ENCODE peak calls at places on chromosomes 12 and 14, in six cellular contexts. Q, S, Z, H, X and K are unnamed samples. For H3K4me1, the result is how much of the 10 kb centered on the place peaks cover.

GRCh38 chr12:68378859-68379628 is 46.9 kb upstream of the MDM1 start:
- DNase-seq in Q (peak), S (no peak), Z (no peak), H (no peak), X (no peak), K (peak)

GRCh38 chr12:48997719-48998496 is 1.3 kb downstream of the DDN start:
- DNase-seq in Q (no peak), S (no peak), Z (no peak), H (no peak), X (peak), K (peak)

GRCh38 chr14:100306506-100307214 is 416 bp upstream of the SLC25A29 start:
- DNase-seq in Q (peak), S (peak), Z (peak), H (peak), X (peak), K (peak)

GRCh38 chr14:62206456-62206855 is 444.2 kb downstream of the SNAPC1 start:
- DNase-seq in Q (no peak), S (no peak), Z (peak), H (no peak), X (no peak), K (no peak)

GRCh38 chr12:125533434-125534029 is 468.3 kb downstream of the AACS start:
- DNase-seq in Q (no peak), S (no peak), Z (peak), H (no peak), X (peak), K (peak)

GRCh38 chr12:132309162-132310086 is 20.0 kb downstream of the GALNT9 start:
- DNase-seq in Q (no peak), S (no peak), Z (no peak), H (no peak), X (peak), K (no peak)

GRCh38 chr12:131357152-131357747 is 353.6 kb upstream of the SFSWAP start:
- DNase-seq in Q (no peak), S (no peak), Z (no peak), H (no peak), X (no peak), K (no peak)

GRCh38 chr14:100539766-100540140 is 47.5 kb downstream of the BEGAIN start:
- DNase-seq in Q (no peak), S (no peak), Z (no peak), H (peak), X (no peak), K (no peak)

GRCh38 chr12:4849024-4849594 is 60.6 kb upstream of the KCNA1 start:
- DNase-seq in Q (no peak), S (no peak), Z (peak), H (no peak), X (no peak), K (peak)

GRCh38 chr12:47236109-47236714 is 156.5 kb upstream of the AMIGO2 start:
- DNase-seq in Q (no peak), S (no peak), Z (peak), H (no peak), X (no peak), K (no peak)

GRCh38 chr14:92744198-92744597 is 4.2 kb downstream of the LGMN start:
- DNase-seq in Q (no peak), S (no peak), Z (no peak), H (no peak), X (no peak), K (no peak)

GRCh38 chr14:33229269-33229924 is 290.7 kb downstream of the NPAS3 start:
- DNase-seq in Q (no peak), S (no peak), Z (peak), H (no peak), X (no peak), K (no peak)

GRCh38 chr12:75816892-75817291 is 214.7 kb downstream of the PHLDA1 start:
- DNase-seq in Q (no peak), S (no peak), Z (peak), H (no peak), X (no peak), K (no peak)

GRCh38 chr14:52918486-52918885 is 32.4 kb downstream of the FERMT2 start:
- DNase-seq in Q (no peak), S (no peak), Z (peak), H (no peak), X (no peak), K (no peak)

GRCh38 chr12:40055227-40055579 is 50.7 kb downstream of the SLC2A13 start:
- DNase-seq in Q (no peak), S (no peak), Z (peak), H (no peak), X (no peak), K (no peak)

GRCh38 chr14:95008445-95009217 is 148.7 kb downstream of the DICER1 start:
- DNase-seq in Q (no peak), S (no peak), Z (no peak), H (no peak), X (no peak), K (no peak)

GRCh38 chr14:35229495-35230089 is 62.6 kb upstream of the PSMA6 start:
- DNase-seq in Q (no peak), S (no peak), Z (no peak), H (no peak), X (no peak), K (no peak)

GRCh38 chr14:55553791-55554190 is 26.2 kb upstream of the KTN1 start:
- DNase-seq in Q (no peak), S (no peak), Z (no peak), H (no peak), X (no peak), K (no peak)

GRCh38 chr14:76129851-76130576 is 21.7 kb upstream of the GPATCH2L start:
- DNase-seq in Q (no peak), S (no peak), Z (no peak), H (no peak), X (no peak), K (no peak)

GRCh38 chr14:76123426-76124095 is 28.2 kb upstream of the GPATCH2L start:
- DNase-seq in Q (no peak), S (no peak), Z (no peak), H (no peak), X (no peak), K (no peak)

GRCh38 chr14:76121089-76121748 is 30.5 kb upstream of the GPATCH2L start:
- DNase-seq in Q (no peak), S (no peak), Z (no peak), H (no peak), X (no peak), K (no peak)

GRCh38 chr14:76126066-76126465 is 25.7 kb upstream of the GPATCH2L start:
- DNase-seq in Q (no peak), S (no peak), Z (no peak), H (no peak), X (no peak), K (no peak)

DNA sequence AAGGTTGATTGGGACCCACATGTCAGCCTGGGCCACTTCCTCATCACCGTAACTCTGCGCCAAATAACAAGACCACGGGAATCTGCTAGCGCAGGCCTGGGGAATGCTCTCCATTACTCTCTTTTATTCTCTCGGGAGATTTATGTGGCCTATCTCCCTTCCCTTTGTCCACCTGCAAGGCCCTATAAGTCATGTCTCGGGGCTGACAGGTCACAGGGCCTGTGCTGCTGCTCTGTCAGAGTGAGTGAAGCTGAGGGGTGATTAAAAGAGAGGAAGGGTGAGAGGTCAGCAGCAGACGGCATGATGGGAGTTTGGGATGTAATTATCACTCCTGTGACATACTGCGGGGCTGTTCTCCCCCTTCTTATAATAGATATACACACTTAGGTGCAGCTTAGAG is 26.2 kb upstream of the GPATCH2L start:
- DNase-seq in Q (no peak), S (no peak), Z (no peak), H (no peak), X (no peak), K (no peak)
- H3K4me3 ChIP-seq in Q (no peak), S (no peak), Z (no peak), H (no peak), X (no peak), K (no peak)

GRCh38 chr12:94722664-94723063 is 72.3 kb upstream of the TMCC3 start:
- DNase-seq in Q (no peak), S (peak), Z (no peak), H (no peak), X (no peak), K (no peak)

GRCh38 chr12:94730846-94731245 is 80.5 kb upstream of the TMCC3 start:
- DNase-seq in Q (no peak), S (no peak), Z (no peak), H (no peak), X (no peak), K (no peak)

GRCh38 chr12:94721173-94721572 is 70.8 kb upstream of the TMCC3 start:
- DNase-seq in Q (no peak), S (no peak), Z (peak), H (no peak), X (no peak), K (no peak)

DNA sequence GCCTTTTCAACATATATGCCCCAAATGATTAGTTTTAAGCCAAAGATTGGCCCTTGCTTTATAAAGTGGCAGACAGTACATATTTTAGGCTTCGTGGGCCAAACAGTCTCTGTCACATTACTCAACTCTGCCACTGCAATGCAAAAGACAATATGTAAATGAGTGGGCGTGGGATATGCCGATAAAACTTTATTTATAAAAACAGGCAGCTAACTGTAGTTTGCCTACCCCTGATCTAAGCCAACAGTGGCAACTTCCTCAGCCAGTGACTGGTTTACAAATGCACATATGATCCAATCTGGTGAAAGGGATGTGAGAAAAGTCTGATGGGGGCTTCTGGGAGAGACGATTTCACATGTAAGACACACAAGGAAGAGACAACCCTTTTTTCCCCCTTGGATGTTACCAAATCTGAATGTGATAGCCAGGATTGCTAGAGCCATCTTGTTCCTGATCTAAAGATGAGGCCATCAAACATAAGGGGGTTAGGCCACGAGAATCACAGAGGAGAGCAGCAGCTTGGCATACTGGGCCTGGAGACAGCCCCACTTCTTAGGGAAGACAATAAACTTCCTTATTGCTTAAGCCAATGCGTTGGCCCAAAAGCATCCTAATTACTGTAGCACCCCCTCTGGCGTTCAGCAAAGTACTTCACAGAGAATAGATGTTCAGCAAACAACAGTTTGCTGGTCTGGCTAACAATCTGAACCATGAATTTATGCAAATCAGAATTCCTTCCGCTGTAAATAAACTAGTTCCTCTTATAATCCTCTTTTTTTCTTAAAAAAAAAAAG is 75.2 kb upstream of the TMCC3 start:
- DNase-seq in Q (no peak), S (peak), Z (peak), H (no peak), X (no peak), K (peak)
- TF ChIP-seq CTCF in Q (peak), S (no peak), Z (peak), H (peak), X (no peak), K (peak)

GRCh38 chr12:108827941-108828340 is 29.4 kb downstream of the SSH1 start:
- DNase-seq in Q (no peak), S (no peak), Z (peak), H (no peak), X (no peak), K (no peak)

GRCh38 chr12:108828774-108829173 is 28.6 kb downstream of the SSH1 start:
- DNase-seq in Q (no peak), S (no peak), Z (peak), H (no peak), X (no peak), K (no peak)

GRCh38 chr12:108826115-108826806 is 31.1 kb downstream of the SSH1 start:
- DNase-seq in Q (peak), S (no peak), Z (peak), H (peak), X (no peak), K (no peak)

GRCh38 chr12:108825205-108825950 is 32.0 kb downstream of the SSH1 start:
- DNase-seq in Q (no peak), S (no peak), Z (peak), H (no peak), X (no peak), K (no peak)

GRCh38 chr12:108826807-108827721 is 30.3 kb downstream of the SSH1 start:
- DNase-seq in Q (no peak), S (no peak), Z (peak), H (no peak), X (no peak), K (no peak)
- H3K4me1 ChIP-seq in Q (half or more), S (half or more), Z (under half), H (half or more), X (under half), K (under half)

GRCh38 chr14:68945190-68945584 is 33.9 kb downstream of the ACTN1 start:
- DNase-seq in Q (no peak), S (no peak), Z (no peak), H (no peak), X (no peak), K (no peak)

GRCh38 chr14:68943107-68943506 is 36.0 kb downstream of the ACTN1 start:
- DNase-seq in Q (no peak), S (no peak), Z (no peak), H (no peak), X (peak), K (no peak)

GRCh38 chr14:68942281-68943035 is 36.6 kb downstream of the ACTN1 start:
- DNase-seq in Q (no peak), S (no peak), Z (no peak), H (no peak), X (no peak), K (no peak)

GRCh38 chr14:68945585-68946289 is 33.4 kb downstream of the ACTN1 start:
- DNase-seq in Q (no peak), S (no peak), Z (no peak), H (no peak), X (no peak), K (peak)

DNA sequence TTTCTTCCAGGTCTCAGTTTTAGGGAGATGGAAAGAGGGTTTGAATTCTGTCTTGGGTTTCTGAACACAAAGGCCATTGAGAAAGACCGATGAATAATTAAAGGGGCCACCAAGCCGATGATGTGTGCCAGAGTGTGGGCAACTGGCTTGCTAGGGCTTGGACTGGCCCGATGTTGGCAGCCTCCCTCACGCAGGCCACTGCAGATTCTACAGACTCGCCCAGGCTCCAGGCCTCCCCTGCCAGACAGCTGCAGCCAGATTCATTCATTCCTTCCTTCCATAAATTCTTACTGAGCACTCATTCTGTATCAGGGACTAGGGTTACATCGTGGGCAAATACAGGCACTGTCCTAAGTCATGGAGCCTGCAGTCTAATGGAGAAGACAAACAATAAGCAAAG is 34.9 kb downstream of the ACTN1 start:
- DNase-seq in Q (no peak), S (no peak), Z (no peak), H (no peak), X (no peak), K (no peak)
- H3K4me3 ChIP-seq in Q (no peak), S (no peak), Z (no peak), H (no peak), X (no peak), K (no peak)

DNA sequence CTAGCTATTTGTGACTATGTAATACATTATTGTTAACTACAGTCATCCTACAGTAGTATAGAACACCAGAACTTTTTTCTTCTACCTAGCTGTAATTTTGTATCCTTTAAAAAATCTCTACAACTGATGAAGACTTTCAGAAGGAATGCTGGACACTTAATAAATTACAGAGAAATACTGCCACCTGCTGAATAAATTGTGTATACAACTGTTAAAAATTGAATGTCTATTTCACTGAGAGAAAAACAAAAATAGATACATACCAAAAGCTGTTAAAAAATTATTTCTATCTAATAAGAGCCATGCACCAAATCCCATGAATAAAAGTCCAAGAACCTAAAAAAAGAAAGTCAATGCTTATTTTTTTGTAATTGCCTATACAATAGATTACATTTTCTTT is 6.6 kb downstream of the TSPAN19 start:
- DNase-seq in Q (no peak), S (no peak), Z (peak), H (no peak), X (no peak), K (no peak)
- TF ChIP-seq CTCF in Q (peak), S (peak), Z (no peak), H (peak), X (no peak), K (no peak)

GRCh38 chr12:108479364-108480070 is 35.6 kb upstream of the FICD start:
- DNase-seq in Q (no peak), S (no peak), Z (no peak), H (no peak), X (no peak), K (no peak)
- H3K4me1 ChIP-seq in Q (under half), S (under half), Z (under half), H (under half), X (under half), K (under half)

DNA sequence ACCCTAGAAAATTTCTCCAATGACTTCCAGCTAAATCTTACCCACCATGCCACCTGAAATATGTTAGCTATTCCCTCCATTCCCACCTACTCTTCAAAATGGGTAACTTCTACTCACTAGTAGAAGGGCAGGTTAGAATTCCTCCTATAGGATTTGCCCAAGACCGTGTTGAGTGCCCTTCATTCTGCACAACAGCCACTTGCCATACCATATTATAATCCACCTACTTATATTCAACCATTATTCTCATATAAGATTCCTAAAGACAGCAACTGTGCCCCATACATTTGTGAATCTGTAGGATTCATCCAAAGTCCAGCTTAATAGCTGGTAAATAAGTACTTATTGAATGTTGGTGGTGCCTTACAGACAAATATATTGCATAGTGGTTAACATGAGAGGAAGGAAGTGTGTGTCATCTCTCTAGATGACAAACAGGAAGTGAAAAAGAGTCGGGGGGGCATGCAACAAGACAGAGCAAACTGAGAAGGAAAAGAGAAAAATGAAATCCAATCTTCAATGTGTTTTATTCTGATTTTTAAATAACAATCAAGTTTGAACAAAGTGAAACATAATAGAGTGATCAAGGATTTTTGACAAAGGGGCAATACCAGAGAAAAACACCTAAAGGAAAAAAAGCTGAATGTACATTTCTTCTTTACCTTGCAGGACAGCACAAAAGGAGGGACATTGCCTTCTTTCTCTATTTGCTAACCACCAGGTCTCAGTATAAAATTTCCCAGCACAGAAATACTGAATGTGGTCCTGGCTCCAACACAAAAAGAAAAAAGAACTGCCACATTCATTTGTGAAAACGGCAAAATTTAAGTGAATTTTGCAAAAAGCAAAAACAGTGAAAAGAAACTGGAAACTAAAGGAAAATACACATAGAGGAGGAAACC is 389.3 kb upstream of the USP15 start:
- DNase-seq in Q (no peak), S (no peak), Z (no peak), H (no peak), X (no peak), K (no peak)
- H3K4me3 ChIP-seq in Q (no peak), S (no peak), Z (no peak), H (no peak), X (no peak), K (no peak)

DNA sequence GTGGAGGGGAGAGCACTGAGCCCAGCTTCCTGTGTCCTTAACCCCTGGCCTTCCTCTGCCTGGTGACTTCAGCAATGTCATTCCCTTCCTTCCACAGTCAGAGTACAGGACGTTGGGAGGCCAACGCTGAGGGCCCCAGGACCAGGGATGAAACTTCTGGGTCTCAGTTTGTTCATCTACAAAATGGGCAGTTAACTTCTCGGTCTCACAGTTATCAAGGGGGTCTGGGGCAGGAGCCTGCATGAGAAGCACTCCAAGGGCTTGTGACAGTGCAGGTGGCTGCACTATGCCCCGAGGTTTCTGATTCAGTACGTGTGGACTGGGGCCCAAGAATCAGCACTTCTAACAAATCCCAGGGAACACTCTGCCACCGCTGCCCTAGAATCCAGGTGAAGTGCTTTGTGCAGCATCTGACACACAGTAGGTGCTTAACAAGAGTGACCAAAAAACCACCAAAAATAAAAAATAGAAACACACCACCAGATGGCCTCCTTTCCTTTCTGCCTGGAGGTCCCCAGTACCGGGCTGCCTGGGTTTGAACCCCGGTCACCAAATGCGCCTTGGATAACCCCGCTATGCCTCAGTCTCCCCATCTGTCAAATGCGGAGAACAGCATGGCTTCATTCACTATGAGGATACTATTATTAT is 80.4 kb downstream of the RFLNA start:
- DNase-seq in Q (no peak), S (no peak), Z (no peak), H (no peak), X (no peak), K (no peak)
- TF ChIP-seq CTCF in Q (no peak), S (no peak), Z (no peak), H (no peak), X (no peak), K (no peak)